ENCODE peak calls at places on chromosomes 3 and 15, in four cellular contexts. U is GM12878, K is IMR-90, M is H1. W is an unnamed sample.

GRCh38 chr3:49032646-49033304 is 3.6 kb upstream of the IMPDH2 start:
- DNase-seq in M (no peak), U (no peak), K (no peak), W (no peak)

GRCh38 chr3:111035316-111035715 is 36.3 kb upstream of the NECTIN3 start:
- DNase-seq in M (no peak), U (no peak), K (no peak), W (no peak)

GRCh38 chr3:159346504-159346903 is 544.6 kb downstream of the MFSD1 start:
- DNase-seq in U (no peak), K (no peak), M (no peak), W (no peak)

GRCh38 chr3:35438101-35438500 is 201.2 kb upstream of the ARPP21 start:
- DNase-seq in U (no peak), M (no peak), K (no peak), W (no peak)

GRCh38 chr3:130504701-130505100 is 12.3 kb upstream of the COL6A6 start:
- DNase-seq in M (no peak), U (no peak), K (no peak), W (no peak)

GRCh38 chr15:79122391-79122790 is 31.8 kb upstream of the RASGRF1 start:
- DNase-seq in K (no peak), M (no peak), U (no peak), W (no peak)

GRCh38 chr15:51289290-51289689 is 49.1 kb downstream of the CYP19A1 start:
- DNase-seq in M (no peak), U (no peak), K (no peak), W (no peak)

GRCh38 chr3:134333522-134334181 is 40.6 kb downstream of the AMOTL2 start:
- DNase-seq in K (peak; percentile 70), M (no peak), U (no peak), W (no peak)

GRCh38 chr3:100516843-100517242 is 24.4 kb downstream of the TMEM45A start:
- DNase-seq in M (no peak), U (no peak), K (peak; percentile 55), W (no peak)

GRCh38 chr15:96407482-96407881 is 77.0 kb downstream of the NR2F2 start:
- DNase-seq in U (no peak), K (no peak), M (no peak), W (no peak)

GRCh38 chr3:104873331-104873730 is 493.4 kb upstream of the ALCAM start:
- DNase-seq in M (no peak), U (no peak), K (peak; percentile 65), W (no peak)

GRCh38 chr3:80244390-80244789 is 476.6 kb upstream of the ROBO1 start:
- DNase-seq in U (no peak), M (no peak), K (peak; percentile 38), W (no peak)

GRCh38 chr3:116474356-116475200 is 29.3 kb upstream of the LSAMP start:
- DNase-seq in K (peak; percentile 17), U (no peak), M (no peak), W (no peak)

GRCh38 chr3:52084954-52085730 is 28.8 kb upstream of the DUSP7 start:
- DNase-seq in M (peak; percentile 64), U (no peak), K (no peak), W (no peak)

GRCh38 chr15:63722144-63722543 is 111.6 kb downstream of the HERC1 start:
- DNase-seq in M (no peak), K (no peak), U (no peak), W (no peak)

GRCh38 chr3:71560665-71561064 is 22.9 kb downstream of the FOXP1 start:
- DNase-seq in U (no peak), K (peak; percentile 20), M (no peak), W (no peak)

GRCh38 chr3:122903171-122903570 is 108.3 kb downstream of the SLC49A4 start:
- DNase-seq in K (no peak), M (peak; percentile 51), U (no peak), W (no peak)
- TF ChIP-seq CHD1 in K (no peak), M (no peak), U (no peak), W (no peak)

DNA sequence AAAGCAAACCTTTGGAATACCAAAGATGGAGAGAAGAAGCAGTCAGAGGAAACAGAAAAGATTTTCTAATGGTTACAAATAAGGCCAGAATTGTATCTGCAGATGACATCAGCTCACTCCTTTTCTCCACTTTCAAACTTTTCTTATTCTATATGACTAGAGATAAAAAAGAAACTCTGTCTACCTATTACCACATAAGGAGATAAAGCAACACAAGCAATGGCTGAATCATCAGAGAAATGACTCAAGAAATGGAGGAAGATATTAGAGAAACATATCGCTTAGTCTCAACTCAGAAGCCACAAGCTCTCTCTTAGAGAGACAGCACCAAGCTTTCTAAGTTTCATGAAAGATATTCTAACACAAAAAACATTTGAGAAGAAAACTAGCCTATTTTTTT is 784.0 kb downstream of the ZPLD1 start:
- DNase-seq in U (no peak), K (no peak), M (no peak), W (no peak)
- TF ChIP-seq CHD1 in U (no peak), K (no peak), M (no peak), W (no peak)

GRCh38 chr3:150744041-150745026 is 18.6 kb downstream of the SIAH2 start:
- DNase-seq in K (no peak), U (no peak), M (no peak), W (no peak)

GRCh38 chr3:150742141-150742523 is 20.8 kb downstream of the SIAH2 start:
- DNase-seq in M (no peak), K (no peak), U (no peak), W (no peak)

GRCh38 chr3:150741497-150742140 is 21.4 kb downstream of the SIAH2 start:
- DNase-seq in K (no peak), M (no peak), U (no peak), W (no peak)

GRCh38 chr3:150743508-150743907 is 19.5 kb downstream of the SIAH2 start:
- DNase-seq in M (no peak), U (no peak), K (peak; percentile 51), W (no peak)

DNA sequence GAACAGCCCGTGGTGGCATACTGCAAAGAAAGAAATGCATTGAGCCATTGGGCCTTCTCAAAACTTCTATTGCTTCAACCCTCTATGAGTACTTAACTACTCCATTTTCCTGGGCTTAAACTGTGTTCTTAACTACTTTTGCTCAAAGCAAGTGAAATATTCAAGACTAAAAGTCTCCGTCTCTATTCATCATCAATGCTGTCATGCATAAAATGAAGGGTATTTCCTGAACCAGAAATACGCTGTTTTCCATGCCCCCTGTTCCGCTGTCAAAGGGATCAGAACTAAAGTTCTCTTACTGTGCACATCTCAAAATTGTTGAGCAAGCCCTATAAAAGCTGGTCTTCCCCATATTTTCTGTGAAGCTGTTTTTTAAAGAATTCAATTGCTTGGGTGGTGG is 20.3 kb downstream of the SIAH2 start:
- DNase-seq in K (no peak), M (no peak), U (no peak), W (no peak)
- TF ChIP-seq CHD1 in K (no peak), M (no peak), U (no peak), W (no peak)

GRCh38 chr3:138082992-138083386 is 32.4 kb downstream of the DZIP1L start:
- DNase-seq in M (no peak), K (no peak), U (no peak), W (no peak)

GRCh38 chr3:138079901-138080300 is 35.5 kb downstream of the DZIP1L start:
- DNase-seq in M (no peak), U (no peak), K (peak; percentile 6), W (no peak)

GRCh38 chr3:138081371-138082084 is 33.9 kb downstream of the DZIP1L start:
- DNase-seq in M (no peak), U (no peak), K (peak; percentile 82), W (no peak)

GRCh38 chr3:138084196-138084595 is 31.2 kb downstream of the DZIP1L start:
- DNase-seq in M (no peak), U (no peak), K (no peak), W (no peak)

GRCh38 chr3:138082085-138082991 is 33.1 kb downstream of the DZIP1L start:
- DNase-seq in U (peak; percentile 27), K (peak; percentile 93), M (no peak), W (no peak)
- TF ChIP-seq CHD1 in U (no peak), K (no peak), M (no peak), W (no peak)

GRCh38 chr15:40092416-40093223 is 16.1 kb downstream of the BMF start:
- DNase-seq in M (no peak), K (peak; percentile 86), U (no peak), W (no peak)
- TF ChIP-seq CHD1 in M (no peak), K (no peak), U (no peak), W (no peak)

DNA sequence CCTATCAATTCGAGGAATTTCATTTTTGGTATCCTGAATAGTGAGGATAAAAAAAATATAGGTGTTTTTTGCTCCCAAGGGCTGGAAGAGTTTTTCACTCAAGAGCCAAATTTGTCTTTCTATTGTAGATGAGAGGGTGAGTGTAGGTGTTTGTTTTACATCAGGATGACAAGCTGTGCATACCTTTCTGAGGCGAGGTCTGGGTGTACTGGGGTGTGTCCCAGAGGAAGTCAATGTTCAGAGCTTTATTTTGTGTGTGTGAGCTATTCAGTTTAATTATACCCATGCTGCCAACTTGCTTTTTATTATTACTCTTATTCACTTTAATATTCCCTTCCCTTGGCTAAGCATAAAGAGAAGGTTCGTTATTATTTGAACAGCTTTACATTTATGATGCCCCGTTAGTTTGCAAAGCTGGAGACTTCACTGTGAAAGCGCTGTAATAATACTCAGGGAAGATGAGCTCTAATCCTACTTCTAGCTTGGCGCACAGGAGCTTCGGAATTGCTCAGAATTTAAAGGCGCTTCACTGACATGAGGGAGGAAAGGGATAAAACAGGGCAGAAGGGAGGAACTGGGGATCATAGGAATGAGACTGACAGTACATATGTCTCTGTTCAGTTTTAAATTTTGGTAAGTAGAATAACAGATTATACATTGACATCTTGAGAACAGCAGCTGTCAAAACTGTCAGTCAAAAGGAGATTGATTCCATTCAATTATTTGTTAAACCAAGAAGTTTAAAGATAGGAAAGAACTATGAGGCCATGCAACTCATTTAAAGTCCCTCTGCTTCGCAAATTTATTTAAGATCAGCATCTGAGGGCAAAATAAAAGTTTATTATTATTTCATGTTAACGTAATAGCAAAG is 117.7 kb upstream of the TP63 start:
- DNase-seq in U (no peak), M (no peak), K (no peak), W (no peak)
- TF ChIP-seq CHD1 in U (no peak), M (no peak), K (no peak), W (no peak)

GRCh38 chr3:183082355-183082915 is 16.9 kb downstream of the MCCC1 start:
- DNase-seq in M (no peak), U (no peak), K (no peak), W (no peak)

GRCh38 chr3:183080628-183081027 is 18.7 kb downstream of the MCCC1 start:
- DNase-seq in U (no peak), M (no peak), K (no peak), W (no peak)

GRCh38 chr3:183081459-183082183 is 17.7 kb downstream of the MCCC1 start:
- DNase-seq in K (no peak), M (no peak), U (no peak), W (no peak)

GRCh38 chr3:183087184-183087583 is 12.1 kb downstream of the MCCC1 start:
- DNase-seq in K (no peak), M (no peak), U (no peak), W (no peak)

GRCh38 chr3:183085634-183086390 is 13.5 kb downstream of the MCCC1 start:
- DNase-seq in M (peak; percentile 77), U (no peak), K (peak; percentile 72), W (peak; percentile 63)
- TF ChIP-seq CHD1 in M (no peak), U (no peak), K (no peak), W (no peak)

DNA sequence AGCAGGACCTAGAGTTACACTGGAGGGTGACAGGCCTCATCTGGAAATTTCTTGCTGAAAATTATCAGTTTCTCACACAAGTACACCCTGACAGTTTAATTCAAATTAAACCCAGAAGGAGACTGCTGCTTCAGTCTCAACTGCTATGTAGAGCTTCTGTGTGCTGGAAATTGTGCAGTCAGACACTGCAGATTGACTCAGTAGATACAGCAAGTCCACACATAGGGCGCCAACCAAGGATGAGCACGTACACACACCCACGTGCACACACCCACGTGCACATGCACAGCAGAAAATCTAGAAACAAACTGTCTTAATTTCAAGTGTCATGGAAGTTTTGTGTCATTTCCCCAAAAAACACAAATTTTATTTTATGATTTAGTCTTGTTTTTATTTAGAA is 192.9 kb downstream of the PDE8A start:
- DNase-seq in U (no peak), M (no peak), K (no peak), W (no peak)
- TF ChIP-seq CHD1 in U (no peak), M (no peak), K (no peak), W (no peak)

W was measured in K562.